ENCODE peak calls at places on chromosomes 7 and 10, in eight cellular contexts. One of them, this sample, is unnamed.

GRCh38 chr10:2925631-2926030 is 141.7 kb upstream of the PFKP start:
- DNase-seq in EH: peak; percentile 39
- DNase-seq in T-helper 2 cell: no peak
- DNase-seq in HFF-Myc: no peak
- DNase-seq in SK-MEL-5: peak; percentile 58
- DNase-seq in stimulated activated CD4-positive, alpha-beta T cell treated with anti-CD3 and anti-CD28 coated beads, Interleukin-15, amount 100 ng/mL, for 1 hour: no peak
- DNase-seq in IMR-90: peak; percentile 40
- DNase-seq in mesenchymal stem cell: peak; percentile 80
- DNase-seq in this sample: no peak

GRCh38 chr7:100119701-100120517 is 475 bp downstream of the CNPY4 start:
- DNase-seq in EH: peak; percentile 75
- DNase-seq in T-helper 2 cell: peak; percentile 33
- DNase-seq in HFF-Myc: no peak
- DNase-seq in SK-MEL-5: peak; percentile 86
- DNase-seq in stimulated activated CD4-positive, alpha-beta T cell treated with anti-CD3 and anti-CD28 coated beads, Interleukin-15, amount 100 ng/mL, for 1 hour: peak; percentile 49
- DNase-seq in IMR-90: peak; percentile 58
- DNase-seq in mesenchymal stem cell: peak; percentile 84
- DNase-seq in this sample: no peak

GRCh38 chr7:88311675-88312036 is 5.0 kb upstream of the STEAP4 start:
- DNase-seq in EH: no peak
- DNase-seq in T-helper 2 cell: no peak
- DNase-seq in HFF-Myc: no peak
- DNase-seq in SK-MEL-5: no peak
- DNase-seq in stimulated activated CD4-positive, alpha-beta T cell treated with anti-CD3 and anti-CD28 coated beads, Interleukin-15, amount 100 ng/mL, for 1 hour: no peak
- DNase-seq in IMR-90: no peak
- DNase-seq in mesenchymal stem cell: no peak
- DNase-seq in this sample: no peak

GRCh38 chr7:15914611-15915010 is 228.1 kb upstream of the MEOX2 start:
- DNase-seq in EH: peak; percentile 19
- DNase-seq in T-helper 2 cell: no peak
- DNase-seq in HFF-Myc: no peak
- DNase-seq in SK-MEL-5: no peak
- DNase-seq in stimulated activated CD4-positive, alpha-beta T cell treated with anti-CD3 and anti-CD28 coated beads, Interleukin-15, amount 100 ng/mL, for 1 hour: no peak
- DNase-seq in IMR-90: no peak
- DNase-seq in mesenchymal stem cell: peak; percentile 82
- DNase-seq in this sample: no peak

GRCh38 chr7:157373493-157373892 is 36.7 kb downstream of the DNAJB6 start:
- DNase-seq in EH: no peak
- DNase-seq in T-helper 2 cell: no peak
- DNase-seq in HFF-Myc: no peak
- DNase-seq in SK-MEL-5: no peak
- DNase-seq in stimulated activated CD4-positive, alpha-beta T cell treated with anti-CD3 and anti-CD28 coated beads, Interleukin-15, amount 100 ng/mL, for 1 hour: no peak
- DNase-seq in IMR-90: no peak
- DNase-seq in mesenchymal stem cell: no peak
- DNase-seq in this sample: no peak

GRCh38 chr7:1898628-1899185 is 228.6 kb downstream of the ELFN1 start:
- DNase-seq in EH: no peak
- DNase-seq in T-helper 2 cell: no peak
- DNase-seq in HFF-Myc: no peak
- DNase-seq in SK-MEL-5: no peak
- DNase-seq in stimulated activated CD4-positive, alpha-beta T cell treated with anti-CD3 and anti-CD28 coated beads, Interleukin-15, amount 100 ng/mL, for 1 hour: no peak
- DNase-seq in IMR-90: no peak
- DNase-seq in mesenchymal stem cell: no peak
- DNase-seq in this sample: no peak

GRCh38 chr7:26667514-26668133 is 196.8 kb downstream of the SKAP2 start:
- DNase-seq in EH: peak; percentile 91
- DNase-seq in T-helper 2 cell: no peak
- DNase-seq in HFF-Myc: peak; percentile 83
- DNase-seq in SK-MEL-5: peak; percentile 100
- DNase-seq in stimulated activated CD4-positive, alpha-beta T cell treated with anti-CD3 and anti-CD28 coated beads, Interleukin-15, amount 100 ng/mL, for 1 hour: no peak
- DNase-seq in IMR-90: peak; percentile 90
- DNase-seq in mesenchymal stem cell: peak; percentile 91
- DNase-seq in this sample: no peak

GRCh38 chr10:112585052-112585451 is 138.0 kb downstream of the VTI1A start:
- DNase-seq in EH: peak; percentile 63
- DNase-seq in T-helper 2 cell: no peak
- DNase-seq in HFF-Myc: no peak
- DNase-seq in SK-MEL-5: no peak
- DNase-seq in stimulated activated CD4-positive, alpha-beta T cell treated with anti-CD3 and anti-CD28 coated beads, Interleukin-15, amount 100 ng/mL, for 1 hour: no peak
- DNase-seq in IMR-90: peak; percentile 37
- DNase-seq in mesenchymal stem cell: peak; percentile 31
- DNase-seq in this sample: no peak

GRCh38 chr7:379456-380225 is 89.7 kb downstream of the FOXL3 start:
- DNase-seq in EH: peak; percentile 16
- DNase-seq in T-helper 2 cell: no peak
- DNase-seq in HFF-Myc: no peak
- DNase-seq in SK-MEL-5: no peak
- DNase-seq in stimulated activated CD4-positive, alpha-beta T cell treated with anti-CD3 and anti-CD28 coated beads, Interleukin-15, amount 100 ng/mL, for 1 hour: no peak
- DNase-seq in IMR-90: no peak
- DNase-seq in mesenchymal stem cell: peak; percentile 4
- DNase-seq in this sample: peak; percentile 31

This sample was measured in activated CD4-positive, CD25-positive, alpha-beta regulatory T cell treated with anti-CD3 and anti-CD28 coated beads, Interleukin-2, amount 50 U/mL, for 72 hours.